ENCODE peak calls at places on chromosomes 3 and 15, in five cellular contexts. E, R, Z, N and G are unnamed samples.

GRCh38 chr3:126817781-126818180 is 113.7 kb downstream of the CHCHD6 start:
- DNase-seq in E (no peak), R (no peak), Z (no peak), N (no peak), G (no peak)

GRCh38 chr3:8837172-8837571 is 67.8 kb upstream of the OXTR start:
- DNase-seq in E (peak), R (no peak), Z (no peak), N (no peak), G (no peak)

GRCh38 chr3:100743535-100743934 is 34.2 kb downstream of the TFG start:
- DNase-seq in E (no peak), R (no peak), Z (no peak), N (no peak), G (no peak)

GRCh38 chr15:36798366-36798765 is 218.9 kb downstream of the CDIN1 start:
- DNase-seq in E (peak), R (no peak), Z (no peak), N (no peak), G (peak)

GRCh38 chr3:56787258-56787777 is 14.4 kb downstream of the ARHGEF3 start:
- DNase-seq in E (no peak), R (no peak), Z (no peak), N (no peak), G (no peak)

GRCh38 chr15:76674883-76675282 is 230.3 kb downstream of the SCAPER start:
- DNase-seq in E (peak), R (no peak), Z (no peak), N (peak), G (no peak)

GRCh38 chr3:66452247-66453040 is 48.4 kb downstream of the LRIG1 start:
- DNase-seq in E (no peak), R (no peak), Z (no peak), N (no peak), G (no peak)

GRCh38 chr3:124969963-124970722 is 35.6 kb upstream of the MUC13 start:
- DNase-seq in E (no peak), R (no peak), Z (no peak), N (no peak), G (no peak)

GRCh38 chr3:52202384-52203077 is 4.6 kb downstream of the ALAS1 start:
- DNase-seq in E (no peak), R (no peak), Z (no peak), N (no peak), G (no peak)

GRCh38 chr15:52733696-52734255 is 54.6 kb upstream of the ATOSA start:
- DNase-seq in E (no peak), R (no peak), Z (no peak), N (no peak), G (no peak)

GRCh38 chr3:65894679-65895078 is 144.0 kb downstream of the MAGI1 start:
- DNase-seq in E (peak), R (no peak), Z (no peak), N (no peak), G (no peak)

GRCh38 chr15:93587046-93587445 is 498.0 kb upstream of the RGMA start:
- DNase-seq in E (no peak), R (no peak), Z (no peak), N (no peak), G (no peak)

GRCh38 chr3:32897202-32897601 is 54.2 kb upstream of the CCR4 start:
- DNase-seq in E (peak), R (no peak), Z (no peak), N (no peak), G (no peak)

GRCh38 chr3:175951047-175951694 is 1092.0 kb downstream of the NAALADL2 start:
- DNase-seq in E (peak), R (no peak), Z (no peak), N (no peak), G (no peak)

GRCh38 chr3:175957427-175957826 is 1098.3 kb downstream of the NAALADL2 start:
- DNase-seq in E (no peak), R (no peak), Z (no peak), N (no peak), G (no peak)

DNA sequence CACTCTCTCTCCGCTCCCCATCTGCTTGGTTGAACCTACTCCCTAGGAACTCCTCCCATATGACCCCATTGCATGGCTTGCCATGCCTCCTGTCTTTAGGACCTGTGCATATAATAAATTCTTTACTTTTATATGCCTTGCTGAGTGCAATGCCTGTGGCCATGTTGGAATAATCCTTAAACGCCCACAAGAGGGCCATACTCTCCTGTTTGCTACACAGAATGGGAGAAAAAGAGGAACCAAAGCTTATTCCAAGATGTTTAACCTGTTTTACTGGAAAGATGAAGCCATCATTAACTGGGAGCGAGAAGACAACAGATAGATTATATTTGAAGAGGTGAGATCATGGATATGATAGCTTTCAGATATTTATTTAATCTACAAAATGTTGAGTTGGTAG is 1097.8 kb downstream of the NAALADL2 start:
- DNase-seq in E (peak), R (no peak), Z (no peak), N (no peak), G (no peak)
- TF ChIP-seq CTCF in E (peak), R (no peak), Z (no peak), N (peak), G (peak)

DNA sequence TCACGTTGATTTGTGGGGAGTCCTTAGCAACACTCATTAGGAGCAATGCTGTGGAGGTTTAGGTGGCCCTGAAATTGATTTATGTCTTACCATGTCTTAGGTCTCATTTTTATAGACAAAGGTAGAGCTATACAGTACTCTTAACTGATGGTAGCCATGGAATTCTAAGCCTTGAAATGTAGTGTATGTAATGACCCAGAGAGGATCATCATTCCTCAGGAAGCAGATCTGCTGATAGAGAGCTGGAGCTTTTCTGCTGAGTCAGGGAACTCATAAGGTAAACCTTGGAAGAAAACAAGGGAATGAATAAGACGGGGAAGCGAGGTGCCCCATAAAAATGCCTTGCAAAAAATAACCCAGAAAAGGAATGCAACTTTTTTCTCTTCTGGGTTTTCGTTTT is 34.0 kb upstream of the ZNF639 start:
- DNase-seq in E (no peak), R (no peak), Z (no peak), N (no peak), G (no peak)
- H3K4me3 ChIP-seq in E (no peak), R (no peak), Z (no peak), N (no peak), G (no peak)

DNA sequence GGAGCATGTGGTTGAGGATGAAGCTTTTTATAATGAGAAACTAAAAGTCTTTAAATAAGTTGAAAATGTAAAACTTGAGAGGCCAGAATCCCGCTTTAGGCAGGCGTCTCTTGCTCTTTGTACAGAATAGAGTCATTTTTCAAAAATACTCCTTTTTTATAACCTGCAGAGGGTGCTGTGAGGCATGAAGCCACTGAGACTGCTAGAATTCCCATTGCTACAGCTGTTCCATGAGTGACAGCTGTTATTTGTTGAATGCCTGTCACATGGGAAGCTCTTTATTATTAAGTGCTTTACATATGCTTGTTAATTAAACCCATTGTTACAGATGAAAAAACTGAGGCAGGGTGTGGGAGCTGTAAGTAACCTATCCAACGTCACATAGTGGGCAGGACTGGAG is 18.5 kb downstream of the MINAR1 start:
- DNase-seq in E (no peak), R (no peak), Z (no peak), N (no peak), G (no peak)
- TF ChIP-seq CTCF in E (no peak), R (no peak), Z (no peak), N (peak), G (peak)

GRCh38 chr3:46987485-46988401 is 8.3 kb downstream of the NBEAL2 start:
- DNase-seq in E (no peak), R (no peak), Z (peak), N (no peak), G (no peak)

GRCh38 chr3:46986055-46986730 is 6.7 kb downstream of the NBEAL2 start:
- DNase-seq in E (no peak), R (no peak), Z (no peak), N (no peak), G (no peak)

GRCh38 chr3:46988616-46989015 is 9.2 kb downstream of the NBEAL2 start:
- DNase-seq in E (no peak), R (no peak), Z (no peak), N (no peak), G (no peak)

GRCh38 chr3:46985588-46985987 is 6.1 kb downstream of the NBEAL2 start:
- DNase-seq in E (no peak), R (no peak), Z (no peak), N (no peak), G (no peak)

DNA sequence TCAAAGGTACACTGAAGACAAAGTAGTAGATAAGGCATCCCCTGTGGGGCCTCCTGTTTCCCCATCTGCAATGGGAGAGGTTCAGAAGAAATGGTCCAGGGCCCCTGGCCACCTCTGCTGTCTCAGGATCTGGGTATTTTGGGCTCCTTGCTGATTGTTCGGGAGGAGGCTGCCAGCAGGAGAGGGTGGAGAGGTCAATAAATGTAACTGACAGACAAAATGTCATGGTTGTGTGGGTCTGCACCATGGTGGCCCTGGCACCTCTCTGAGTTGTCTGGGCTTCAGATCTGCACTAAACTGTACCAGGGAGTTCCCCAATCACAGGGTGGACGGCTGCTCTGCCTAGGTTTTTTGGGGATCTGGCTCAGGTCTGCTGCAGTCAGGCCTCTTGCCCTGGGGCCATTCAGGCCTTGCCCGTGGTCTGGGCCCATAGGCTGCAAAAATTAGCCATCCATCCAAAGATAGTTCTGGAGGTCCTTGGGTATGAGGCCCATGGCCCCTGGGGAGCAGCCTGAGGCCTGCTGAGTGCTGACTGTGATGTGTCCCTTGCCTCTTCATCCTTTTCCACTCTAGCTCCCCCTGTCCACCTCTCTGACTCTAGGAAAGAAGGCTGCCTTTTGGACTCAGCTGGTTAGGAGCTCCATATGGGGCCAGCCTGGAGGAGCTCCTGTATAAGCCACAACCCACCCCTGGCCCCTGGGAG is 7.5 kb downstream of the NBEAL2 start:
- DNase-seq in E (no peak), R (no peak), Z (no peak), N (no peak), G (no peak)
- H3K4me3 ChIP-seq in E (no peak), R (no peak), Z (no peak), N (no peak), G (no peak)

GRCh38 chr15:68316061-68316804 is 38.7 kb downstream of the FEM1B start:
- DNase-seq in E (no peak), R (peak), Z (no peak), N (no peak), G (no peak)
- TF ChIP-seq CTCF in E (peak), R (no peak), Z (no peak), N (peak), G (peak)

DNA sequence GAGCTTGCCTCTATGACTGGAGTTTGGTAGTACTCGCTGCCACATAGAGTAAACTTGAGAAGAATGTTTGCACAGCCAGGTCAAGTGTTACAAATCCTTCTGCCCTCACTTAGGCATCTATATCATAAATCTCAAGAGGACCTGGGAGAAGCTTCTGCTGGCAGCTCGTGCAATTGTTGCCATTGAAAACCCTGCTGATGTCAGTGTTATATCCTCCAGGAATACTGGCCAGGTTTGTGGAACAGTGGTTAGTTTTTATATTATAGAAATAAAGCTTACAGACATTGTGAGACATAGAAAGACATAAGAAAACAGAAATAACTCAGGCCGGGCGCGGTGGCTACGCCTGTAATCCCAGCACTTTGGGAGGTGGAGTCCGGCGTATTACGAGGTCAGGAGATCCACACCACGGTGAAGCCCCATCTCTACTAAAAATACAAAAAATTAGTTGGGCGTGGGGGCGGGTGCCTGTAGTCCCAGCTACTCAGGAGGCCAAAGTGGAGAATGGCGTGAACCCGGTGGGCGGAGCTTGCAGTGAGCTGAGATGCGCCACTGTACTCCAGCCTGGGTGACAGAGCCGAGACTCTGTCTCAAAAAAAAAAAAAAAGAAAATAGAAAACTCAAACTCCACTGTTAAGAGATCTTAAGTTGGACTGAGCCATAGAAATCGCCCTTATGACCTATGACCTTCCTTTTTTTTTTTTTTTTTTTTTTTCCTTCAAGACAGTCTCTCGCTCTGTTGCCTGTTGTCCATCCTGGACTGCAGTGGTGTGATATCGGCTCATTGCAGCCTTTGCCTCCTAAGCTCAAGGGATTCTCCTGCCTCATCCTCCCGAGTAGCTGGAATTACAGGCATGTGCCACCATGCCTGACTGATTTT is 2.2 kb downstream of the RPSA start:
- DNase-seq in E (no peak), R (no peak), Z (no peak), N (no peak), G (no peak)
- H3K4me3 ChIP-seq in E (peak), R (peak), Z (peak), N (peak), G (peak)

DNA sequence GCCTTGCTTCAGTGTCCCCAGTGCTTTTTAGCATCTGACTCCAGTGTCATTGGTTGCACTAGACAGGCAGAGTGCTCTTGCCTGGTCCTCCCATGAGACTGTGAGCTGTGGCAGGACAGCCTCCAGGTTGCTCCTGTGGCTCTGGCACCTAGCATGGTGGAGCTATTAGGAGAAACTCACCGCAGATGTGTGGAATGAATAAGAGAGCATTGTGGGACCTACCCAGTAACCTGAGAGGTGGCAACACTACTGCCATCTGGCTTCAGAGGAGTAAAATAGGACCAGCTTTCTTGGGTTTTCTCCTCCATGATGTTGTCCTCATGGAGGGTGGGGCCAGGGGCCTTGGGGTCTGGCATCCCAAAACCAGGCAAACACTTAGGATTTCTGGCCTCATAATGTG is 183.6 kb downstream of the EPHB1 start:
- DNase-seq in E (no peak), R (no peak), Z (no peak), N (no peak), G (no peak)
- TF ChIP-seq CTCF in E (no peak), R (no peak), Z (no peak), N (no peak), G (peak)